ENCODE peak calls at places on chromosomes 12 and 14, in seven cellular contexts. P, Y, D, X, K, O and H are unnamed samples.

GRCh38 chr14:85911044-85911443 is 381.1 kb downstream of the FLRT2 start:
- DNase-seq in P (no peak), O (no peak), X (no peak), Y (no peak), K (no peak), D (no peak), H (no peak)

GRCh38 chr14:91140672-91141071 is 26.8 kb downstream of the DGLUCY start:
- DNase-seq in Y (peak; percentile 70), P (no peak), X (peak; percentile 45), O (no peak), K (peak; percentile 37), D (peak; percentile 69), H (no peak)

GRCh38 chr12:1565172-1565571 is 29.2 kb downstream of the FBXL14 start:
- DNase-seq in X (no peak), D (no peak), Y (no peak), O (no peak), P (no peak), K (peak; percentile 20), H (no peak)

GRCh38 chr14:24673534-24674203 is 39.7 kb upstream of the GZMB start:
- DNase-seq in Y (no peak), X (no peak), P (peak; percentile 79), D (no peak), K (no peak), O (no peak), H (no peak)

GRCh38 chr12:2457215-2458112 is 337.3 kb upstream of the FKBP4 start:
- DNase-seq in D (peak; percentile 54), K (no peak), P (no peak), Y (no peak), X (no peak), O (no peak), H (no peak)

GRCh38 chr12:120343692-120344091 is 16.1 kb upstream of the PLA2G1B start:
- DNase-seq in Y (no peak), O (no peak), D (no peak), K (no peak), X (no peak), P (no peak), H (no peak)

GRCh38 chr14:20295067-20295466 is 10.7 kb downstream of the TTC5 start:
- DNase-seq in O (no peak), X (no peak), D (no peak), K (no peak), Y (no peak), P (no peak), H (no peak)

GRCh38 chr12:22531205-22531604 is 13.1 kb downstream of the C2CD5 start:
- DNase-seq in D (no peak), P (no peak), O (no peak), Y (no peak), K (no peak), X (no peak), H (no peak)

GRCh38 chr14:33287204-33287603 is 348.5 kb downstream of the NPAS3 start:
- DNase-seq in Y (no peak), K (no peak), P (no peak), O (no peak), X (no peak), D (no peak), H (no peak)

GRCh38 chr14:105879867-105880561 is 353.6 kb downstream of the TMEM121 start:
- DNase-seq in K (no peak), P (peak; percentile 17), Y (no peak), D (no peak), O (no peak), X (peak; percentile 21), H (peak; percentile 6)

GRCh38 chr14:103737432-103738045 is 21.9 kb downstream of the ZFYVE21 start:
- DNase-seq in D (no peak), X (no peak), Y (no peak), K (no peak), O (no peak), P (no peak), H (no peak)

GRCh38 chr14:98904677-98905076 is 367.3 kb downstream of the BCL11B start:
- DNase-seq in D (no peak), P (no peak), O (no peak), Y (no peak), K (no peak), X (no peak), H (no peak)

GRCh38 chr14:97058589-97058988 is 261.4 kb downstream of the VRK1 start:
- DNase-seq in O (no peak), P (no peak), D (no peak), Y (no peak), K (no peak), X (no peak), H (no peak)
- H3K9me3 ChIP-seq in O (no peaks in the 10 kb centered on the region), P (no peaks in the 10 kb centered on the region), D (no peaks in the 10 kb centered on the region), Y (no peaks in the 10 kb centered on the region), K (no peaks in the 10 kb centered on the region), X (no peaks in the 10 kb centered on the region), H (no peaks in the 10 kb centered on the region)

GRCh38 chr12:132294121-132295034 is 35.0 kb downstream of the GALNT9 start:
- DNase-seq in P (no peak), X (no peak), K (no peak), D (no peak), Y (no peak), O (no peak), H (no peak)

GRCh38 chr12:132292328-132293319 is 36.8 kb downstream of the GALNT9 start:
- DNase-seq in Y (no peak), X (no peak), D (no peak), K (no peak), P (no peak), O (no peak), H (no peak)

GRCh38 chr12:132289356-132290202 is 39.8 kb downstream of the GALNT9 start:
- DNase-seq in D (peak; percentile 76), P (no peak), Y (no peak), K (no peak), O (peak; percentile 59), X (no peak), H (no peak)

GRCh38 chr12:132290203-132290540 is 39.2 kb downstream of the GALNT9 start:
- DNase-seq in O (no peak), K (no peak), D (no peak), X (no peak), Y (no peak), P (no peak), H (no peak)

GRCh38 chr12:132291402-132292175 is 37.8 kb downstream of the GALNT9 start:
- DNase-seq in D (no peak), K (no peak), Y (no peak), X (no peak), P (no peak), O (no peak), H (no peak)
- H3K9me3 ChIP-seq in D (no peaks in the 10 kb centered on the region), K (no peaks in the 10 kb centered on the region), Y (no peaks in the 10 kb centered on the region), X (no peaks in the 10 kb centered on the region), P (no peaks in the 10 kb centered on the region), O (no peaks in the 10 kb centered on the region), H (no peaks in the 10 kb centered on the region)

GRCh38 chr12:17875230-17875629 is 214.8 kb downstream of the RERGL start:
- DNase-seq in K (no peak), O (no peak), P (no peak), D (no peak), X (no peak), Y (no peak), H (no peak)
- H3K9me3 ChIP-seq in K (no peaks in the 10 kb centered on the region), O (no peaks in the 10 kb centered on the region), P (no peaks in the 10 kb centered on the region), D (no peaks in the 10 kb centered on the region), X (peaks cover 17% of the 10 kb centered on the region), Y (peaks cover 6% of the 10 kb centered on the region), H (no peaks in the 10 kb centered on the region)

GRCh38 chr12:133083345-133083744 is 2.6 kb downstream of the ZNF140 start:
- DNase-seq in Y (no peak), X (no peak), P (no peak), D (no peak), O (no peak), K (no peak), H (no peak)
- H3K9me3 ChIP-seq in Y (peaks cover 21% of the 10 kb centered on the region), X (peaks cover 84% of the 10 kb centered on the region), P (peaks cover 55% of the 10 kb centered on the region), D (peaks cover 52% of the 10 kb centered on the region), O (peaks cover 4% of the 10 kb centered on the region), K (peaks cover 67% of the 10 kb centered on the region), H (peaks cover 82% of the 10 kb centered on the region)